ENCODE peak calls at places on chromosomes 16 and 17, in four cellular contexts. R is ELF-1; E is effector CD8-positive, alpha-beta T cell; G is mucosa of descending colon. Z is an unnamed sample.

GRCh38 chr17:2954898-2955445 is 108.4 kb downstream of the OR1D5 start:
- DNase-seq in E (no peak), R (no peak), G (no peak), Z (no peak)

GRCh38 chr16:57316390-57317017 is 32.0 kb upstream of the PLLP start:
- DNase-seq in R (no peak), E (no peak), G (no peak), Z (no peak)

GRCh38 chr17:54864070-54864469 is 36.6 kb upstream of the TOM1L1 start:
- DNase-seq in E (no peak), R (peak), G (no peak), Z (no peak)

GRCh38 chr17:46984341-46984740 is 5.3 kb upstream of the RPRML start:
- DNase-seq in R (no peak), E (no peak), G (no peak), Z (peak)

GRCh38 chr16:76780556-76780955 is 410.4 kb upstream of the MON1B start:
- DNase-seq in G (no peak), E (no peak), R (no peak), Z (no peak)

GRCh38 chr17:55089955-55090573 is 121.5 kb downstream of the STXBP4 start:
- DNase-seq in G (no peak), R (peak), E (no peak), Z (no peak)

GRCh38 chr17:82795615-82796014 is 43.8 kb downstream of the TBCD start:
- DNase-seq in E (no peak), G (no peak), R (no peak), Z (no peak)

GRCh38 chr16:3071655-3072054 is 6.2 kb downstream of the IL32 start:
- DNase-seq in G (peak), R (no peak), E (no peak), Z (no peak)

GRCh38 chr17:43588121-43588520 is 42.0 kb upstream of the ETV4 start:
- DNase-seq in R (no peak), E (no peak), G (no peak), Z (no peak)

GRCh38 chr17:41635121-41636097 is 11.0 kb upstream of the KRT17 start:
- DNase-seq in G (no peak), R (peak), E (no peak), Z (peak)

GRCh38 chr16:3774156-3774767 is 56.9 kb upstream of the TRAP1 start:
- DNase-seq in R (no peak), E (no peak), G (no peak), Z (peak)

GRCh38 chr16:67786491-67786890 is 19.9 kb downstream of the RANBP10 start:
- DNase-seq in G (no peak), E (no peak), R (no peak), Z (no peak)

GRCh38 chr17:4616456-4616855 is 25.0 kb downstream of the ALOX15 start:
- DNase-seq in R (no peak), E (no peak), G (no peak), Z (no peak)

GRCh38 chr17:19364699-19365498 is 2.4 kb upstream of the B9D1 start:
- DNase-seq in R (no peak), E (no peak), G (no peak), Z (peak)

GRCh38 chr16:22419908-22420307 is 45.5 kb upstream of the CDR2 start:
- DNase-seq in E (no peak), R (no peak), G (no peak), Z (no peak)

GRCh38 chr16:30049871-30050270 is 15.7 kb upstream of the ALDOA start:
- DNase-seq in G (peak), E (no peak), R (no peak), Z (no peak)

GRCh38 chr16:14015948-14016347 is 55.2 kb upstream of the MRTFB start:
- DNase-seq in E (no peak), R (no peak), G (no peak), Z (no peak)

GRCh38 chr17:17845046-17845775 is 8.4 kb upstream of the SREBF1 start:
- DNase-seq in G (peak), R (no peak), E (no peak), Z (peak)

GRCh38 chr17:4710693-4711634 is 532 bp downstream of the ARRB2 start:
- DNase-seq in R (no peak), E (peak), G (peak), Z (peak)

GRCh38 chr16:84056933-84057332 is 14.3 kb upstream of the SLC38A8 start:
- DNase-seq in G (no peak), E (no peak), R (no peak), Z (peak)

GRCh38 chr17:17300624-17301568 is 2.3 kb upstream of the NT5M start:
- DNase-seq in R (peak), E (peak), G (peak), Z (peak)